ENCODE peak calls at places on chromosomes 11 and 22, in four cellular contexts. N is GM23338, C is MM.1S, T is IMR-90. L is an unnamed sample.

GRCh38 chr11:67422894-67423293 is 5.4 kb upstream of the RPS6KB2 start:
- DNase-seq in C (no peak), T (no peak), N (peak; percentile 38), L (no peak)

GRCh38 chr11:115869780-115870431 is 365.7 kb upstream of the CADM1 start:
- DNase-seq in C (no peak), N (peak; percentile 74), T (peak; percentile 51), L (no peak)

GRCh38 chr22:38754247-38755154 is 1.3 kb downstream of the SUN2 start:
- DNase-seq in C (peak; percentile 53), T (peak; percentile 43), N (peak; percentile 84), L (peak; percentile 52)

GRCh38 chr11:62508336-62509058 is 38.1 kb downstream of the AHNAK start:
- DNase-seq in N (peak; percentile 92), C (peak; percentile 38), T (peak; percentile 36), L (no peak)

GRCh38 chr11:118975771-118976709 is 4.5 kb downstream of the FOXR1 start:
- DNase-seq in N (no peak), T (no peak), C (no peak), L (no peak)

GRCh38 chr22:43262990-43263644 is 76.2 kb upstream of the TTLL12 start:
- DNase-seq in N (no peak), T (no peak), C (no peak), L (peak; percentile 71)

GRCh38 chr11:61069427-61069826 is 32.9 kb upstream of the CD5 start:
- DNase-seq in C (no peak), N (no peak), T (no peak), L (no peak)

GRCh38 chr22:29310065-29310862 is 3.8 kb downstream of the GAS2L1 start:
- DNase-seq in C (no peak), T (no peak), N (no peak), L (no peak)

GRCh38 chr11:1521382-1522080 is 35.0 kb upstream of the MOB2 start:
- DNase-seq in N (no peak), T (no peak), C (no peak), L (no peak)

GRCh38 chr22:35524966-35525686 is 15.5 kb upstream of the RASD2 start:
- DNase-seq in C (no peak), N (no peak), T (no peak), L (no peak)

GRCh38 chr22:29482253-29482652 is 2.2 kb downstream of the NEFH start:
- DNase-seq in N (no peak), T (no peak), C (no peak), L (no peak)

GRCh38 chr11:120867531-120867930 is 156.4 kb upstream of the TBCEL start:
- DNase-seq in C (no peak), N (peak; percentile 49), T (no peak), L (no peak)

GRCh38 chr22:29734429-29734828 is 14.6 kb downstream of the CABP7 start:
- DNase-seq in N (no peak), C (no peak), T (no peak), L (no peak)

GRCh38 chr11:94771951-94772350 is 3.8 kb downstream of the AMOTL1 start:
- DNase-seq in T (no peak), N (no peak), C (no peak), L (no peak)

GRCh38 chr22:35622132-35622913 is 5.2 kb upstream of the MB start:
- DNase-seq in T (no peak), N (peak; percentile 38), C (no peak), L (no peak)

GRCh38 chr11:112364962-112365481 is 104.4 kb upstream of the PLET1 start:
- DNase-seq in T (peak; percentile 99), C (no peak), N (no peak), L (no peak)

GRCh38 chr11:65899356-65900124 is 648 bp downstream of the FOSL1 start:
- DNase-seq in C (no peak), N (peak; percentile 67), T (peak; percentile 81), L (peak; percentile 69)

GRCh38 chr11:123560001-123560400 is 94.4 kb downstream of the SCN3B start:
- DNase-seq in N (peak; percentile 62), C (no peak), T (peak; percentile 88), L (no peak)

GRCh38 chr11:63573881-63574855 is 11.0 kb upstream of the PLAAT2 start:
- DNase-seq in C (peak; percentile 80), T (peak; percentile 85), N (no peak), L (peak; percentile 82)

GRCh38 chr22:50683994-50684371 is 11.4 kb downstream of the SHANK3 start:
- DNase-seq in C (no peak), T (no peak), N (no peak), L (no peak)

GRCh38 chr11:135075740-135076139 is 663.7 kb upstream of the B3GAT1 start:
- DNase-seq in N (peak; percentile 80), C (peak; percentile 58), T (peak; percentile 5), L (peak; percentile 64)

GRCh38 chr22:31530816-31531180 is 34.5 kb downstream of the SFI1 start:
- DNase-seq in N (no peak), T (no peak), C (no peak), L (no peak)

GRCh38 chr11:123654566-123655081 is at the start of gene SCN3B:
- DNase-seq in C (peak; percentile 52), T (peak; percentile 61), N (peak; percentile 90), L (no peak)

GRCh38 chr22:38842512-38843200 is 1.2 kb downstream of the NPTXR start:
- DNase-seq in T (no peak), C (no peak), N (no peak), L (no peak)

GRCh38 chr11:61079416-61080150 is 22.7 kb upstream of the CD5 start:
- DNase-seq in N (no peak), C (no peak), T (no peak), L (no peak)

GRCh38 chr22:41555325-41555724 is 5.5 kb upstream of the CSDC2 start:
- DNase-seq in T (no peak), C (no peak), N (no peak), L (no peak)

GRCh38 chr11:12900496-12900895 is 108.6 kb upstream of the RASSF10 start:
- DNase-seq in T (peak; percentile 94), C (no peak), N (no peak), L (no peak)

GRCh38 chr11:43935131-43935979 is 7.1 kb upstream of the C11orf96 start:
- DNase-seq in C (no peak), T (no peak), N (no peak), L (no peak)

GRCh38 chr11:38282718-38283117 is 1684.7 kb upstream of the RAG2 start:
- DNase-seq in T (no peak), N (no peak), C (no peak), L (no peak)

GRCh38 chr11:129639300-129639699 is 176.3 kb upstream of the TMEM45B start:
- DNase-seq in T (peak; percentile 99), N (no peak), C (no peak), L (no peak)

GRCh38 chr11:129637983-129638776 is 177.5 kb upstream of the TMEM45B start:
- DNase-seq in C (no peak), N (no peak), T (no peak), L (no peak)

GRCh38 chr11:129637473-129637872 is 178.2 kb upstream of the TMEM45B start:
- DNase-seq in C (no peak), N (no peak), T (peak; percentile 47), L (no peak)

GRCh38 chr11:129643031-129643721 is 172.5 kb upstream of the TMEM45B start:
- DNase-seq in N (no peak), T (peak; percentile 74), C (no peak), L (no peak)

GRCh38 chr11:129640671-129641070 is 175.0 kb upstream of the TMEM45B start:
- DNase-seq in N (no peak), C (no peak), T (no peak), L (no peak)
- H2AFZ ChIP-seq in N (no peak overlapping the region), C (no peak overlapping the region), T (no peak overlapping the region), L (no peak overlapping the region)

GRCh38 chr22:49163258-49163959 is 664.3 kb downstream of the BRD1 start:
- DNase-seq in T (no peak), N (no peak), C (no peak), L (no peak)

GRCh38 chr22:49161002-49161850 is 666.4 kb downstream of the BRD1 start:
- DNase-seq in C (no peak), N (no peak), T (no peak), L (no peak)

GRCh38 chr22:49163960-49164690 is 663.5 kb downstream of the BRD1 start:
- DNase-seq in N (no peak), T (no peak), C (no peak), L (no peak)

GRCh38 chr22:49164773-49165320 is 662.8 kb downstream of the BRD1 start:
- DNase-seq in T (no peak), C (no peak), N (no peak), L (no peak)

DNA sequence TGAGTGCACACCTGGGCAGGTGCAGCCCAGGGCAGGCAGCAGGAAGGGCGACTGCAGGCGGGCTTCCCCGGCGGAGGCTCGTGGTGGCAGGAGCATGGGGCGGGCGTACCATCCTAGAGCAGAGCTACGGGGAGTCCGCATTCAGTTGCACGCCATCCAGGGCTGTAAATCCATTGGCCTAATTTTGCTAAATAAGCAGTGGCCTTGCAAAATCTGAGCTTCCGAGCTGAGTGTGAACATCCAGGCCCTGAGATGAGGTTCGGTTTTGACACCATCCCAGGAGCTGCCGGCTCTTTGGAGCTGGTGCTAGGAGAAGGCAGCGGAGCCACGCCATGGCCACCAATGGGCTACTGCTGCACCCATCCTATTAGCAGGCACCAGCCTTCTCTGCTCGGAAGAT is 664.8 kb downstream of the BRD1 start:
- DNase-seq in T (no peak), C (no peak), N (no peak), L (no peak)
- H3K27ac ChIP-seq in T (no peak overlapping the region), C (no peak overlapping the region), N (no peak overlapping the region), L (no peak overlapping the region)

DNA sequence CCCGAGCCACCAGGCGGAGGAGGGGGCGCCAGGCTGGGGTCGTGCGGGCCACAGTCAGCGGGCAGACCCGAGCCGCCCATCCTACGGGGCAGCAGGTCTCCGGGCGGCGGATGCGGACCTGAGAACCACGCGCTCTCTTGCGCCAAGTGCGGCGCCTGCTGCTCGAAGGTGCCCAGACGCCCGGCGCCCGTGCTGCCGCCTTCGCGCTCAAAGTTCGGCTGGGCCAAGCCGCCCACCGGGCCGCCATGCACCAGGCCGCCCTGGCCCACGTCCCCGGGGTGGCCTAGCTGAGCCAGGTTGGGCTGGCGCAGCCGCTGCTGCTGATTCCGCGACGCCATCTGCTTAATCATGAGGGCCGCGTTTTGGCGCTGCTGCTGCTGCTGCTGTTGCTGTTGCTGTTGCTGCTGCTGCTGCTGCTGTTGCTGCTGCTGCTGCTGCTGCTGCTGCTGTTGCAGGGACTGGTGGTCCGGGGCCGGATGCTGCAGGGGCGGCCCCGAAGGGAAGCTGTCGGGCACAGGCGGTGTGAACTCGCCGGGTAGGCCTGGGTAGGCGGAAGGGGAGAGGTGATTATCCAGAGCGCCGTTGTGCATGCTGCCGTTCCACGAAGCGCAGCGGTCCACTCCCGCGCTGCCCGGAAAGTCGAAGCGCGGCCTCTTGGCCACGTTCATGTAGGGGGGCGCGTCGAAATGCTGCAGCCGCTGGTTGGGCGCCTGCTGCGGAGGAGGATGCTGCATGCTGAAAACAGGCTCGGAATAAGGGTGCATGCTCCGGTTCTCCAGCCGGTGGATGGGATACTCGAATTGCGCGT is 2.8 kb downstream of the MN1 start:
- DNase-seq in T (no peak), N (peak; percentile 72), C (no peak), L (no peak)
- H2AFZ ChIP-seq in T (no peak overlapping the region), N (peak overlapping the region; percentile 59), C (no peak overlapping the region), L (no peak overlapping the region)

DNA sequence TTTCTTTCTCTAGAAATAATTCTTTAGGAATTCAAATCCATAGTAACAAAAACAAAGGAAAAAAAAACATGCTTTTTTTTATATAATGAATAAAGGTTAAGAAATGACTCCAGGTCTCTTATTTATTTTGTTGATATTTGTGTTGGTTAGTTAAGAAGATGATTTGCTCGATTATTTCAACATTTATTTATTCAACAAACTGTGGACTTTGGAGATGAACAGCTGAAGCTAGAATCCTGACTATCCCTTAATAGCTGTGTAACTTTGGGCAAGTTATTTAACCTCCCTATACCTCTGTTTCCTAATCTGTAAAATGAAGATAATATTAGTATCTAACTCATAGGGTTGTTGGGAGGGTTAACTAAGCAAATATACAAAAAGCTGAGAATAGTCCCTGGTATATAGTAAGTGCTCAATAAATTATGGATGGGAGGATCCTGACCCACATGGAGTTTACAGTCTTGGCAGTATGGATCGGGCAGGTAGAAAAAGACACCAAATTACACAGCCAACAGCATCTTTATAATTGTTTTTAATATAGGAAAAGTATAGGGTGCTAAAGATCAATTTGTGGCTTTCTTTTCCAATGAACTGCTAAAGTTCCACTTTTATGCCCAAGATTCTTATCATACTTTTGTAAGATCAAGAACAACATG is 1.4 kb upstream of the CAT start:
- DNase-seq in N (no peak), T (no peak), C (no peak), L (no peak)
- H3K27ac ChIP-seq in N (no peak overlapping the region), T (no peak overlapping the region), C (no peak overlapping the region), L (no peak overlapping the region)

L was measured in DND-41.